ENCODE peak calls at places on chromosomes 12 and 14, in four cellular contexts. One of them, this sample, is unnamed. For H3K4me1, the result is how much of the 10 kb centered on the place peaks cover.

GRCh38 chr12:115960868-115961802 is 316.4 kb downstream of the MED13L start:
- DNase-seq in HepG2: no peak
- DNase-seq in H1: no peak
- DNase-seq in GM12878: no peak
- DNase-seq in this sample: no peak

GRCh38 chr14:34966413-34966812 is 16.4 kb upstream of the SRP54 start:
- DNase-seq in HepG2: no peak
- DNase-seq in H1: no peak
- DNase-seq in GM12878: no peak
- DNase-seq in this sample: no peak

GRCh38 chr12:13374783-13375182 is 178.3 kb downstream of the EMP1 start:
- DNase-seq in HepG2: no peak
- DNase-seq in H1: no peak
- DNase-seq in GM12878: no peak
- DNase-seq in this sample: no peak

GRCh38 chr14:51119411-51120051 is 24.6 kb upstream of the TRIM9 start:
- DNase-seq in HepG2: no peak
- DNase-seq in H1: no peak
- DNase-seq in GM12878: no peak
- DNase-seq in this sample: no peak

GRCh38 chr12:105928436-105928835 is 210.3 kb downstream of the NUAK1 start:
- DNase-seq in HepG2: no peak
- DNase-seq in H1: no peak
- DNase-seq in GM12878: no peak
- DNase-seq in this sample: no peak

GRCh38 chr12:44847888-44848770 is 28.0 kb downstream of the NELL2 start:
- DNase-seq in HepG2: no peak
- DNase-seq in H1: no peak
- DNase-seq in GM12878: peak
- DNase-seq in this sample: no peak

GRCh38 chr14:25116607-25117006 is 66.7 kb upstream of the STXBP6 start:
- DNase-seq in HepG2: no peak
- DNase-seq in H1: no peak
- DNase-seq in GM12878: no peak
- DNase-seq in this sample: no peak

GRCh38 chr14:64410084-64410774 is 22.1 kb downstream of the MTHFD1 start:
- DNase-seq in HepG2: peak
- DNase-seq in H1: no peak
- DNase-seq in GM12878: no peak
- DNase-seq in this sample: peak

GRCh38 chr12:61291647-61292046 is 968.6 kb upstream of the USP15 start:
- DNase-seq in HepG2: no peak
- DNase-seq in H1: no peak
- DNase-seq in GM12878: no peak
- DNase-seq in this sample: no peak

GRCh38 chr12:68767191-68767590 is 21.2 kb downstream of the SLC35E3 start:
- DNase-seq in HepG2: no peak
- DNase-seq in H1: no peak
- DNase-seq in GM12878: no peak
- DNase-seq in this sample: no peak

GRCh38 chr14:58193542-58193941 is 6.4 kb upstream of the ACTR10 start:
- DNase-seq in HepG2: no peak
- DNase-seq in H1: no peak
- DNase-seq in GM12878: no peak
- DNase-seq in this sample: no peak

GRCh38 chr12:12723147-12723680 is 6.0 kb downstream of the CDKN1B start:
- DNase-seq in HepG2: no peak
- DNase-seq in H1: no peak
- DNase-seq in GM12878: no peak
- DNase-seq in this sample: no peak

GRCh38 chr14:103543721-103544626 is 15.0 kb downstream of the TRMT61A start:
- DNase-seq in HepG2: no peak
- DNase-seq in H1: no peak
- DNase-seq in GM12878: no peak
- DNase-seq in this sample: no peak

GRCh38 chr12:54959291-54960018 is 25.1 kb downstream of the TESPA1 start:
- DNase-seq in HepG2: no peak
- DNase-seq in H1: no peak
- DNase-seq in GM12878: peak
- DNase-seq in this sample: no peak

GRCh38 chr14:104527857-104528459 is 51.6 kb upstream of the C14orf180 start:
- DNase-seq in HepG2: no peak
- DNase-seq in H1: no peak
- DNase-seq in GM12878: no peak
- DNase-seq in this sample: no peak

GRCh38 chr12:106685381-106685780 is 89.1 kb upstream of the RIC8B start:
- DNase-seq in HepG2: no peak
- DNase-seq in H1: no peak
- DNase-seq in GM12878: no peak
- DNase-seq in this sample: no peak

GRCh38 chr12:12693111-12693671 is 2.8 kb downstream of the GPR19 start:
- DNase-seq in HepG2: no peak
- DNase-seq in H1: no peak
- DNase-seq in GM12878: peak
- DNase-seq in this sample: no peak

GRCh38 chr12:93896427-93896826 is 219.3 kb downstream of the CRADD start:
- DNase-seq in HepG2: no peak
- DNase-seq in H1: no peak
- DNase-seq in GM12878: no peak
- DNase-seq in this sample: no peak

GRCh38 chr12:13208533-13209278 is 12.2 kb downstream of the EMP1 start:
- DNase-seq in HepG2: no peak
- DNase-seq in H1: no peak
- DNase-seq in GM12878: no peak
- DNase-seq in this sample: no peak

DNA sequence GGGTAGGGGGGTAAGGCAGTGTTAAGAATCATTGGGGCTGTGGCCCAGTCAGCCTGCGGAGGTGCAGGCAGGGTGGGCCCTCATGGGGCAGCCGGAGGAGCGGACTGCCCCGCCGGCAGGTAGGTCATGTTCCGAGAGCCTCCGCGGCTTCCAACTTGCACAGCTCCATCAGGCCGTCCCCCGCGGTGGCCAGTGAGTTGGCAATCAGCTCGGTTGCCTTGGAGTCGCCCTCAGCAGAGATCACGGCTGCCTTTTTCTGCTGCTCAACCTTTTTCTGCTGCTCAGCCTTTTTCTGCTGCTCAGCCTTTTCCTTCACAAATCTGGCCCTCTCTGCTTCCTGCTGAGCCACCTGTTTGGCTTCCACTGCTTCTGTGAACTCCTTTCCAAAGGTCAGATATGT is 41.1 kb upstream of the CSRNP2 start:
- DNase-seq in HepG2: no peak
- DNase-seq in H1: no peak
- DNase-seq in GM12878: no peak
- DNase-seq in this sample: no peak
- H3K4me1 ChIP-seq in HepG2: under half
- H3K4me1 ChIP-seq in H1: under half
- H3K4me1 ChIP-seq in GM12878: under half
- H3K4me1 ChIP-seq in this sample: under half

DNA sequence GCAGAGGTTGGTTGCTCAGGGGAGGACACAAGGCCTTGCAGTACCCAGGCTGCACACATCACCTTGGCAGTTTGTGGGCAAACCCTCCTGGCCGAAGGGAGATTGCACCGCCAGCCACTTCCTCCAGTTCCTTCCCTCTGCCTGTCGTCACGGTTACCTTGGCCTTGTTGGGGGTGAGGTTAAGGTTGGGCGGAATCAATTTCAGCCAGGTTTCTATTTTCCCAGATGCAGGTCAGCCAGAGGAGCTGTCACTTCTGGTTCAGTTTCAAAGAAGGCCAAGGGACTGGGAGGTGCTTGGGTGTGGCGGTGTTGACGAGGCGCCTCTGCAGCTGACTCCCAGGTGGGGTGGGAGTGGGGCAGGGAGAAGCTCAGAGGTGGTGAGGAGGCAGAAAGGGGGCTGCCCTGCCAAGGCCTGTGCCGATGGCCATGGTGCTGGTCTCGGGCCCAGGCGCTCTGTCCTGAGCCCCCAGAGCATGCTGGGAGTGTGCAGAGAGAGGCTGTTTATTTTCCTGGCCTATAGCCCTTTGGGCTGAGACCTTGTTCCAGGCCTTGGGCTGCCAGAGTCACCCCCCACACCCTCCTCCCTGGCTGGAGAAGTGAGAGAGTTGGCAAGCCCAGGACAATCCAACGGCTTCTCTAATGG is 31.4 kb downstream of the JDP2 start:
- DNase-seq in HepG2: no peak
- DNase-seq in H1: no peak
- DNase-seq in GM12878: no peak
- DNase-seq in this sample: no peak
- TF ChIP-seq SUZ12 in HepG2: no peak
- TF ChIP-seq SUZ12 in H1: no peak
- TF ChIP-seq SUZ12 in GM12878: no peak
- TF ChIP-seq SUZ12 in this sample: no peak

GRCh38 chr12:3898751-3899150 is 25.6 kb upstream of the PARP11 start:
- DNase-seq in HepG2: no peak
- DNase-seq in H1: no peak
- DNase-seq in GM12878: no peak
- DNase-seq in this sample: no peak

GRCh38 chr12:3901116-3901515 is 27.9 kb upstream of the PARP11 start:
- DNase-seq in HepG2: no peak
- DNase-seq in H1: no peak
- DNase-seq in GM12878: no peak
- DNase-seq in this sample: no peak

GRCh38 chr12:3892631-3893030 is 19.4 kb upstream of the PARP11 start:
- DNase-seq in HepG2: no peak
- DNase-seq in H1: no peak
- DNase-seq in GM12878: no peak
- DNase-seq in this sample: no peak

GRCh38 chr12:3896851-3897351 is 23.7 kb upstream of the PARP11 start:
- DNase-seq in HepG2: no peak
- DNase-seq in H1: no peak
- DNase-seq in GM12878: no peak
- DNase-seq in this sample: peak

DNA sequence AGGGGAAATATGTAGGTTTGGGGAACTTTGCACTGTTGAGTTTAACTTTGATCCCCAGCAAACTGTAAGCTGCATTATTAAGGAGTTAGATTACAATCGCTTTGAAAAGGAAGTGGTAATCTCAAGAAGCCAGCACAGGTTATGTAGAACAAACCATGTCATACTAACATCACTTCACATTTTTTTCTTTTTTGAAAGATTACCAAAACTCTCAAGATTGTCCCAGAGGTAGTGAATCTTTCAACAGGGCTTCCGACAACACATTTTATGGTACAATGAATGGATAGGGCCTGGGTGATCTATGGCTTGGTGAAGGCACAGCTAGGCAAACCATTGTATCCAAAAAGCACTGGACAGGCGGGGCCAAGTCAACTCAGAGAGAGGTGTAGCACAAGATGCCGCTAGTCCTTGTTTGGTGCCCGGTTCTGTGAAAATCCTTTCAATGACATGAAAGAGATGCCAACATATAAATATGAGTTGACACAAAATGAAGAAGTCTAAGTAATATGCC is 24.3 kb upstream of the PARP11 start:
- DNase-seq in HepG2: no peak
- DNase-seq in H1: no peak
- DNase-seq in GM12878: no peak
- DNase-seq in this sample: no peak
- H3K4me1 ChIP-seq in HepG2: under half
- H3K4me1 ChIP-seq in H1: under half
- H3K4me1 ChIP-seq in GM12878: under half
- H3K4me1 ChIP-seq in this sample: under half

GRCh38 chr12:28378749-28379148 is 188.5 kb downstream of the CCDC91 start:
- DNase-seq in HepG2: no peak
- DNase-seq in H1: no peak
- DNase-seq in GM12878: no peak
- DNase-seq in this sample: no peak

GRCh38 chr12:28369483-28369882 is 179.2 kb downstream of the CCDC91 start:
- DNase-seq in HepG2: no peak
- DNase-seq in H1: no peak
- DNase-seq in GM12878: no peak
- DNase-seq in this sample: no peak

DNA sequence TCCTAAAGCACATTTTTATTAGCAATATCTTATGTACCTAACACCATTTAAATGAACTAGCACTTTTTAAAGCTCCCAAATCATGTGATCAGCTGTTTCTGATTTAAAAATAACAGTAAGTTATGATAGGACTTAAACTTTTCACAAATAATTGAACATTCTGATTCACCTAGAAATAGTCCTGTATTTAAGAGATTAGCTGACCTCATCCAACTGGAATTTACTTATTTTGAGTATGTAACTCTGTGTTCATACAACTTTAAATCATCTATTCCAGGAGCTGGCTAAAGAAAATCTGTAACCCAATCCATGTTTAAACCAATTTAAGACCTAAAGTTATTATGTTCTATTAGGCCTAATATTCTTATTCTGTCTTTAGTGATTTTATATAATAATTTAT is 184.3 kb downstream of the CCDC91 start:
- DNase-seq in HepG2: no peak
- DNase-seq in H1: no peak
- DNase-seq in GM12878: no peak
- DNase-seq in this sample: no peak
- TF ChIP-seq SUZ12 in HepG2: no peak
- TF ChIP-seq SUZ12 in H1: no peak
- TF ChIP-seq SUZ12 in GM12878: no peak
- TF ChIP-seq SUZ12 in this sample: no peak

DNA sequence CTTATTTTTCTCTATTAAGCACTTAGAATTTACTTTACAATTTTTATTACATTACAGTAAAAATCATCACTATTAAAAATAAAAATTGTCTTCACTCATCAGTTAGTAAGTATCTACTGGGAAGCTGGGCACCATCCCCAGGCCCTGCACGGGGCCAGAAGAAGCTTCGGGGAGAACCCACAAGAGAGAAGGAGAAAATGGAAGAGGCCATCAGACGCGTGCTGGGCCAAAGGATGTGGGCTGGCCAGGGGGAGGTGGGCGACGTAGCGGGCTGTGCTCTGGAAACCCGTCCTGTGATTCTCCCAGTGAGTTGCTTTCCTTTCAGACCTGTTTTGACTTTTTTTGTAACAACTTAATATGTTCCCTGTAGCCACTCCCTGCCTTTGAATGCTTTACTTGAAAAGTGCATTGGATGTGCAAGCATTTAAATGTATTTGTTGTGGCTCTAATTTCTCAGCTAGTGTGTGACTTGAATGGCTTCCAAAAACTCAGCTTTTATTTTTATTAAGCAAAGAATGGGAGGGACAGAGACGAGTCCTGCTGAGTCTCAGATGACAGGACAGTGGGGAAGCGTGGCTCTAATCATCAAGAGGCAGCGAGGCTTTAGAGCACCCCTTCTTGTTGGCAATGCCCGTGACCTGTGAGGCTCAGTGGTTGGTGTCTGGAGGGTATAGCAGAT is 38.9 kb downstream of the SYNE3 start:
- DNase-seq in HepG2: no peak
- DNase-seq in H1: no peak
- DNase-seq in GM12878: no peak
- DNase-seq in this sample: no peak
- H3K4me1 ChIP-seq in HepG2: under half
- H3K4me1 ChIP-seq in H1: under half
- H3K4me1 ChIP-seq in GM12878: under half
- H3K4me1 ChIP-seq in this sample: under half

GRCh38 chr12:124581299-124581698 is 13.9 kb upstream of the NCOR2 start:
- DNase-seq in HepG2: no peak
- DNase-seq in H1: no peak
- DNase-seq in GM12878: no peak
- DNase-seq in this sample: no peak
- TF ChIP-seq SUZ12 in HepG2: no peak
- TF ChIP-seq SUZ12 in H1: no peak
- TF ChIP-seq SUZ12 in GM12878: no peak
- TF ChIP-seq SUZ12 in this sample: no peak

GRCh38 chr12:52027085-52027843 is 20.5 kb downstream of the TAMALIN start:
- DNase-seq in HepG2: no peak
- DNase-seq in H1: no peak
- DNase-seq in GM12878: no peak
- DNase-seq in this sample: no peak
- H3K4me1 ChIP-seq in HepG2: under half
- H3K4me1 ChIP-seq in H1: under half
- H3K4me1 ChIP-seq in GM12878: under half
- H3K4me1 ChIP-seq in this sample: under half

This sample was measured in NT2/D1.